ENCODE peak calls at places on chromosomes 6 and 20, in nine cellular contexts. X, Q, D, Y, R, K, M, L and A are unnamed samples.

GRCh38 chr6:44079672-44080071 is 47.6 kb downstream of the MRPL14 start:
- DNase-seq in X (no peak), Q (no peak), D (no peak), Y (no peak), M (no peak), K (no peak), R (no peak), L (no peak), A (no peak)

GRCh38 chr6:41780623-41781301 is at the start of gene PRICKLE4:
- DNase-seq in Y (peak; percentile 76), M (peak; percentile 43), Q (no peak), L (peak; percentile 69), R (no peak), K (peak; percentile 70), X (no peak), D (no peak), A (no peak)

GRCh38 chr20:46004813-46005505 is 3.7 kb upstream of the MMP9 start:
- DNase-seq in R (no peak), Y (no peak), X (peak; percentile 86), Q (no peak), L (no peak), D (no peak), K (peak; percentile 89), M (no peak), A (peak; percentile 88)

GRCh38 chr6:3489032-3489757 is 32.3 kb upstream of the SLC22A23 start:
- DNase-seq in Q (no peak), L (no peak), R (peak; percentile 81), X (peak; percentile 64), D (no peak), M (peak; percentile 37), K (peak; percentile 50), Y (no peak), A (no peak)

GRCh38 chr20:60648556-60648955 is 603.5 kb upstream of the CDH4 start:
- DNase-seq in M (no peak), Y (no peak), K (no peak), D (no peak), X (no peak), L (no peak), Q (no peak), R (no peak), A (no peak)

GRCh38 chr6:149196091-149196490 is 121.4 kb upstream of the TAB2 start:
- DNase-seq in X (no peak), Q (no peak), M (no peak), R (no peak), L (no peak), Y (no peak), K (no peak), D (no peak), A (no peak)

GRCh38 chr6:4581468-4582420 is 194.5 kb upstream of the CDYL start:
- DNase-seq in Q (peak; percentile 86), R (peak; percentile 97), L (no peak), D (no peak), Y (no peak), X (no peak), K (no peak), M (peak; percentile 76), A (no peak)

GRCh38 chr20:38084425-38084951 is 50.9 kb downstream of the RPRD1B start:
- DNase-seq in Q (peak; percentile 89), M (peak; percentile 91), Y (no peak), D (no peak), K (no peak), X (no peak), L (no peak), R (peak; percentile 83), A (no peak)

GRCh38 chr6:100706491-100706890 is 174.6 kb downstream of the ASCC3 start:
- DNase-seq in M (no peak), K (no peak), X (no peak), D (no peak), Q (no peak), L (no peak), Y (no peak), R (no peak), A (no peak)

GRCh38 chr6:168499045-168499650 is 58.2 kb downstream of the SMOC2 start:
- DNase-seq in K (no peak), Q (no peak), R (no peak), X (no peak), Y (no peak), M (no peak), D (no peak), L (no peak), A (no peak)
- TF ChIP-seq EZH2 in K (no peak), Q (no peak), R (no peak), X (no peak), Y (no peak), M (no peak), D (no peak), L (no peak), A (no peak)

GRCh38 chr20:61758556-61759200 is 307.0 kb downstream of the TAF4 start:
- DNase-seq in K (no peak), D (no peak), Y (no peak), R (no peak), Q (no peak), M (no peak), X (no peak), L (no peak), A (no peak)

GRCh38 chr20:61759286-61760065 is 306.2 kb downstream of the TAF4 start:
- DNase-seq in R (no peak), D (no peak), Q (no peak), M (no peak), Y (no peak), K (no peak), L (no peak), X (no peak), A (no peak)

GRCh38 chr20:61761453-61762207 is 304.1 kb downstream of the TAF4 start:
- DNase-seq in K (no peak), Q (no peak), R (no peak), L (no peak), X (no peak), D (no peak), Y (no peak), M (no peak), A (no peak)

GRCh38 chr20:61762208-61762710 is 303.4 kb downstream of the TAF4 start:
- DNase-seq in D (no peak), R (no peak), X (no peak), Y (no peak), M (no peak), Q (no peak), L (no peak), K (no peak), A (no peak)

DNA sequence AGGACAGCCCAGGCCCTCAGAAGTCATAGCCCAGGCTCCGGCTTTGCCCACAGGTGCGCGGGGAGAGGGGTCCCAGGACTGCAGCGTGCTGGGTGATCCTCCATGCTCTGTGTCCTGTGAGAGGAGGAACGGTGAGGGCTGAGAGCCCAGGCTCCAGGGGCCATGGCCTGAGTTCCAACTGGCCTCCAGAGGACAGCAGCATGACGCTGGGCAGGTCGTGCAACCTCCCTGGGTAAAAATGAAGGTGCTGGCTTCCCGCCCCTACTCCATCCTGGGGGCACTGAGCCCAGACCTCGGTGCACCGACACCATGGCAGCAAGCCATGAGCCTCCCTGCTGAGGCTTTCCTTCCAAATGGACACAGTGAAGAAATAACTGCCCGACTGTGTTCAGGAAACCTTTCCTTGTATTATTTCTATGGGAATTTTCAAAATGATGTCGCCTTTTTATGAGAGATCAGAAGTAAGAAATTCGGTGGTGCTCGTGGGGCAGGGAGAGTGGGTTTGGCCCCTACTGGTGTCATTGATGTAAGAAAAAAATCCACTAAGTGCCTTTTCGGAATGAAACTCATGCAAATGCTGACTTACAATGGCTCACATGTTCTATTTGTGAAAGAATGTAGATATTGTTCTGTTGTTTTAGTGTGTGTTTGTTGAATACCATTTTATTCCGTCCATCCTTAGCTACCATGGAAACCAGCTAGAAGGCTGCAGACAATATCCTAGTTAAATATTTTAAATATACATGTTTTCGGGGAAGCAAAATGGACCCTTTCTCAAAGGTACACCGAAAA is 305.2 kb downstream of the TAF4 start:
- DNase-seq in Y (no peak), M (no peak), D (no peak), Q (no peak), R (no peak), K (no peak), X (no peak), L (no peak), A (no peak)
- TF ChIP-seq EZH2 in Y (no peak), M (no peak), D (no peak), Q (no peak), R (no peak), K (no peak), X (no peak), L (no peak), A (no peak)

GRCh38 chr6:1379026-1379809 is 10.2 kb upstream of the FOXF2 start:
- DNase-seq in Q (no peak), D (peak; percentile 24), M (no peak), Y (no peak), K (no peak), X (no peak), L (peak; percentile 48), R (no peak), A (no peak)

GRCh38 chr6:1378224-1379025 is 11.0 kb upstream of the FOXF2 start:
- DNase-seq in M (no peak), Q (no peak), K (peak; percentile 70), X (no peak), L (peak; percentile 79), D (no peak), Y (no peak), R (no peak), A (no peak)

GRCh38 chr6:1379810-1380198 is 9.6 kb upstream of the FOXF2 start:
- DNase-seq in Q (no peak), K (no peak), D (no peak), X (no peak), M (no peak), Y (no peak), R (no peak), L (no peak), A (no peak)

GRCh38 chr6:1376653-1377052 is 12.7 kb upstream of the FOXF2 start:
- DNase-seq in D (no peak), Q (no peak), K (no peak), L (no peak), M (no peak), X (no peak), R (no peak), Y (no peak), A (no peak)

DNA sequence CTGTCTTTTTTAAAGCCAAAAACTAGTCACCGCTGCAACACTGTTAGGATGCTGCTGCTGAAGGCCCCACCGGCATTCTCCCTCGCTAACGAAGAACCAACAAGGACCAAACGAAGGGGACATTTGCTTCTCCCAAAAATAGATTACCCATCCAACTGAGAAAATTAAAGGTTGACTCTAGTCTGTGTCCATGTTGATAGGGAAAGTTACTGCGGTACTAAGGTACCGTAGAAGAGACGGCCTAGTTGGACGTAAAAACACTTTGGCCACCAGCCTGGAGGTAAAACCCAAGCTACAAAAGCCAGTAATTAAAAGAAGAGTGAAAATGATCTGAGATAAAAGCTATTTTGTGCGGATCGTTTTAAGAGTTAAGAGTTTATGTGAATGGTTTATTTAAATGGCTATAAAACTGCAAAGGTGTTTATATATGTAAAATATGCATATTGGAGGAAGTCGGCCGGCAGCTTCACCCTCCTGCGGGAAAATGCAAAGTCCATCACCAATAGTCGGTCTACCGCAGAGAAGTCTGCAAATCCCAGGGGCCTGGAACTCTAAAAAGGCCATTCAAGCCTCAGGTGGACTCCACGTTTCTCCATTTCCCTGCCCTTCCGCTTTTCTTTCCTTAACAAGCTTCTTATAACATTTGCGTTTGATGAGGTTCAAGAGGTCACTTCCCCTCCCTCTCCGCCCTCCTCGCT is 11.7 kb upstream of the FOXF2 start:
- DNase-seq in R (no peak), L (no peak), K (peak; percentile 66), X (no peak), Y (no peak), M (no peak), Q (no peak), D (no peak), A (no peak)
- TF ChIP-seq EZH2 in R (no peak), L (no peak), K (peak; percentile 75), X (no peak), Y (no peak), M (no peak), Q (peak; percentile 6), D (no peak), A (peak; percentile 93)

GRCh38 chr20:611047-611842 is 1.1 kb upstream of the TCF15 start:
- DNase-seq in M (no peak), Q (no peak), L (no peak), R (no peak), Y (no peak), K (no peak), X (no peak), D (no peak), A (no peak)
- TF ChIP-seq EZH2 in M (peak; percentile 68), Q (no peak), L (no peak), R (peak; percentile 32), Y (no peak), K (no peak), X (peak; percentile 41), D (no peak), A (no peak)